ENCODE peak calls at places on chromosomes 3 and 15, in eight cellular contexts. C is cardiac muscle cell, A is epithelial cell of esophagus, O is upper lobe of right lung, Y is GM23338, H is colonic mucosa, D is HL-60, Q is AG10803. E is an unnamed sample.

GRCh38 chr3:16114381-16114916 is 60.0 kb upstream of the GALNT15 start:
- DNase-seq in C (no peak), A (no peak), O (no peak), Y (no peak), H (no peak), D (no peak), Q (peak), E (no peak)

GRCh38 chr3:162799910-162800309 is 1303.3 kb downstream of the OTOL1 start:
- DNase-seq in C (no peak), A (no peak), O (no peak), Y (peak), H (no peak), D (no peak), Q (peak), E (no peak)

GRCh38 chr3:73521936-73522335 is 102.8 kb downstream of the PDZRN3 start:
- DNase-seq in C (no peak), A (no peak), O (no peak), Y (no peak), H (peak), D (no peak), Q (no peak), E (no peak)

GRCh38 chr3:107627962-107628542 is 105.3 kb downstream of the BBX start:
- DNase-seq in C (no peak), A (no peak), O (no peak), Y (no peak), H (no peak), D (no peak), Q (no peak), E (no peak)

GRCh38 chr15:76169013-76169412 is 109.2 kb downstream of the TMEM266 start:
- DNase-seq in C (peak), A (peak), O (no peak), Y (peak), H (no peak), D (no peak), Q (no peak), E (no peak)

GRCh38 chr15:92166029-92166428 is 227.7 kb upstream of the ST8SIA2 start:
- DNase-seq in C (no peak), A (no peak), O (no peak), Y (no peak), H (no peak), D (no peak), Q (no peak), E (no peak)

GRCh38 chr3:58608648-58609047 is 31.5 kb upstream of the FAM107A start:
- DNase-seq in C (no peak), A (peak), O (no peak), Y (no peak), H (no peak), D (no peak), Q (no peak), E (no peak)

GRCh38 chr3:197030379-197031314 is 1.0 kb upstream of the MELTF start:
- DNase-seq in C (no peak), A (no peak), O (no peak), Y (peak), H (peak), D (no peak), Q (no peak), E (no peak)

GRCh38 chr15:60125334-60125733 is 121.2 kb downstream of the FOXB1 start:
- DNase-seq in C (no peak), A (no peak), O (no peak), Y (no peak), H (no peak), D (no peak), Q (no peak), E (no peak)

GRCh38 chr3:156131799-156132198 is 11.4 kb downstream of the KCNAB1 start:
- DNase-seq in C (no peak), A (no peak), O (no peak), Y (no peak), H (no peak), D (no peak), Q (no peak), E (no peak)

GRCh38 chr3:130748520-130748919 is 1.9 kb upstream of the PIK3R4 start:
- DNase-seq in C (peak), A (no peak), O (no peak), Y (no peak), H (no peak), D (no peak), Q (no peak), E (no peak)

GRCh38 chr3:126658584-126658983 is 3.7 kb upstream of the TXNRD3 start:
- DNase-seq in C (no peak), A (no peak), O (no peak), Y (no peak), H (no peak), D (no peak), Q (no peak), E (no peak)

GRCh38 chr3:126656376-126657134 is 1.6 kb upstream of the TXNRD3 start:
- DNase-seq in C (no peak), A (no peak), O (no peak), Y (no peak), H (no peak), D (no peak), Q (no peak), E (no peak)

GRCh38 chr3:126655887-126656286 is 963 bp upstream of the TXNRD3 start:
- DNase-seq in C (no peak), A (no peak), O (no peak), Y (no peak), H (no peak), D (no peak), Q (no peak), E (no peak)

GRCh38 chr3:126657901-126658300 is 3.0 kb upstream of the TXNRD3 start:
- DNase-seq in C (no peak), A (no peak), O (no peak), Y (no peak), H (no peak), D (no peak), Q (no peak), E (no peak)

DNA sequence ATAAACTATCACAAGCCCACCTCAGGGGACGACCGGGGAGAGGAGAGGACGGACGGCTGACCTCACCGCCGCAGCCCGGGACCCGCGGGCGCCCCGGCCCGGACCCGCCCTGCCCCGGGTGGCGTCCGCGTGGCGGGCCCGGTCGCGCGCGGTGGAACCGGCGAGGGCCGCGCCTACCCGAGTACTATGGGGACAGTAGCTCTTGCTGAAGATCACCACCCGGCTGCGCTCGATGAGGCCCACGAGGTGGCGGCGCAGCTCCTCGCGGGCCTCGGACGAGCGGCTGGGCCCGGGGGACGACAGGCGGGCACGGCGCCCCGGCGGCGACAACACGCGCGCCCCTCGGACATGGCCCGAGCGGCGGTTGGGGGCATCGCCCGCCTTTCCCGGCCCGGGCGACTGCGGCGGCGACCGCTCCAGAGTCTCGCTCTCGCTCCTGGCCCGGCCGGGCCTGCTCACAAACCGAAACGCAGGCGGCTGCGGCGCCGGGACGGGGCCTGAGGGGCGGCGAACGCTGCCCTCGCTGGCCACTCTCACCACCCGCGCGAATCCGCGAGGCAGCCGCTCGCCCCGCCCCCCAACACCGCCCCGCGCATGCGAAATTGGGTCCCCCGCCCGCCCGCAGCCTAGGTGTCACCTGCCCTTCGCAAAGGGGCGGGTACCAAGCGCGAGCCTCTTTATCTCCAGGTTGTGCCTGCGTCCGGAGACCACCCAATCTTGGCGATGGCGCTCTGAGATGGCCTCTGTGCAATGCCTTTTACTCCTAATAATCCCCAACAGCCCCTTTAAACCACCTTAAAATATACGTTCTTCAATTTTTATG is at the start of gene TXNRD3:
- DNase-seq in C (peak), A (peak), O (peak), Y (peak), H (peak), D (no peak), Q (peak), E (peak)
- TF ChIP-seq CTCF in C (no peak), A (no peak), O (peak), Y (peak), H (no peak), D (no peak), Q (no peak), E (no peak)

GRCh38 chr15:68783226-68784054 is 37.3 kb downstream of the ANP32A start:
- DNase-seq in C (no peak), A (peak), O (peak), Y (peak), H (peak), D (no peak), Q (no peak), E (no peak)
- TF ChIP-seq CTCF in C (peak), A (peak), O (peak), Y (peak), H (peak), D (peak), Q (peak), E (peak)

GRCh38 chr3:121995190-121996137 is 26.6 kb downstream of the ILDR1 start:
- DNase-seq in C (peak), A (peak), O (peak), Y (peak), H (peak), D (peak), Q (peak), E (peak)
- TF ChIP-seq CTCF in C (peak), A (peak), O (peak), Y (peak), H (peak), D (peak), Q (peak), E (no peak)

GRCh38 chr15:95760508-95760907 is 570.0 kb upstream of the NR2F2 start:
- DNase-seq in C (peak), A (no peak), O (no peak), Y (peak), H (no peak), D (no peak), Q (peak), E (no peak)
- TF ChIP-seq CTCF in C (no peak), A (no peak), O (no peak), Y (peak), H (no peak), D (no peak), Q (no peak), E (no peak)

GRCh38 chr3:10392244-10392643 is 71.3 kb upstream of the SEC13 start:
- DNase-seq in C (no peak), A (no peak), O (no peak), Y (peak), H (no peak), D (no peak), Q (no peak), E (no peak)
- TF ChIP-seq CTCF in C (peak), A (no peak), O (no peak), Y (peak), H (no peak), D (no peak), Q (peak), E (no peak)

GRCh38 chr15:80585544-80586018 is 109.5 kb upstream of the ABHD17C start:
- DNase-seq in C (no peak), A (peak), O (no peak), Y (peak), H (peak), D (no peak), Q (no peak), E (no peak)

GRCh38 chr15:80588801-80589200 is 106.3 kb upstream of the ABHD17C start:
- DNase-seq in C (peak), A (peak), O (no peak), Y (no peak), H (no peak), D (no peak), Q (peak), E (no peak)

GRCh38 chr15:80586141-80586540 is 109.0 kb upstream of the ABHD17C start:
- DNase-seq in C (no peak), A (peak), O (no peak), Y (no peak), H (no peak), D (no peak), Q (no peak), E (no peak)

GRCh38 chr15:80587007-80587406 is 108.1 kb upstream of the ABHD17C start:
- DNase-seq in C (no peak), A (no peak), O (no peak), Y (peak), H (no peak), D (no peak), Q (no peak), E (no peak)

DNA sequence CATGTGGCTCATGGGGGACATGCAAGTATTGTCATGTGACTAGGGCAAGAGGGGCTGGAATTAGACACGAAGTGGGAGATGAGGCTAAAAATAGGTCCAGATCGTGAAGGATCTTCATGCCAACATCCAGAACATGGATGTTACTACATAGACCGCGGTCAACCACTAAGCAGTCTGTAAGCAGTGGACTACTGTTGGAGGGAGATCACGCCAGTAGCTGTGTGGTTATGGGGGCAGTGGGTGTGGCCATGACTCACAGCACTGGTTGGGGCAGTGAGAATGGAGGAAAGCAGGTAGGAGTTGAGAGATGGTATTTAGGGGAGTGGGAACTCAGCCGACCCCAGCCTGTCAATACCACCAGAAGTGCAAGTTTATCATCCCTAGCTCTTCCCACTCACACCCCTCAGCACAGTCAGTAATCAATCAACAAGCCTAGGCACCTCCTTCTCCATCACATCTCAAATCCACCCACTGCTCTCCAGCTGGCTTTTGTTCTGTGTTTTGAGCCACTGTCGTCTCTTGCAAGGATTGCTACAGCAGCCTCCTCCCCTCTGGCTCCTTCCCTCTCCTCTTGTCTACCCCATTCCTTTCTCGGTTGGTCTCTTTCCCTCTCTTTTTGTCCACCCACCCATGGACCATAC is 107.2 kb upstream of the ABHD17C start:
- DNase-seq in C (peak), A (peak), O (no peak), Y (no peak), H (no peak), D (no peak), Q (peak), E (no peak)
- TF ChIP-seq CTCF in C (no peak), A (no peak), O (no peak), Y (no peak), H (no peak), D (no peak), Q (no peak), E (no peak)

DNA sequence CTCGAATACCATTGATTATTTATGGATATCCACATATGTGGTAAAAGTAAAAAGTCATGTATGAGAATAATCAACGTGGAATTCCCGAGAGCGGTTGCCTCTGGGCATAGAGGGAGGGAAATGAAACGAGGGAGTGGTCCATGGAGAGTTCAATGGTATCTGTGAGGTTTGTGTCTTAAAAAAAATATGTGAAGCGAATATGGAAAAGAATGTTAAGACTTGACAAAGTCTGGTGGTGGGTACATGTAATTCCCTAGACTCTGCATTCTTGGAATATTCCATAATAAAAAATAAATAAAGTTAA is 28.4 kb downstream of the FAM43A start:
- DNase-seq in C (no peak), A (no peak), O (no peak), Y (no peak), H (no peak), D (no peak), Q (no peak), E (no peak)
- TF ChIP-seq CTCF in C (no peak), A (no peak), O (no peak), Y (no peak), H (no peak), D (no peak), Q (no peak), E (no peak)

DNA sequence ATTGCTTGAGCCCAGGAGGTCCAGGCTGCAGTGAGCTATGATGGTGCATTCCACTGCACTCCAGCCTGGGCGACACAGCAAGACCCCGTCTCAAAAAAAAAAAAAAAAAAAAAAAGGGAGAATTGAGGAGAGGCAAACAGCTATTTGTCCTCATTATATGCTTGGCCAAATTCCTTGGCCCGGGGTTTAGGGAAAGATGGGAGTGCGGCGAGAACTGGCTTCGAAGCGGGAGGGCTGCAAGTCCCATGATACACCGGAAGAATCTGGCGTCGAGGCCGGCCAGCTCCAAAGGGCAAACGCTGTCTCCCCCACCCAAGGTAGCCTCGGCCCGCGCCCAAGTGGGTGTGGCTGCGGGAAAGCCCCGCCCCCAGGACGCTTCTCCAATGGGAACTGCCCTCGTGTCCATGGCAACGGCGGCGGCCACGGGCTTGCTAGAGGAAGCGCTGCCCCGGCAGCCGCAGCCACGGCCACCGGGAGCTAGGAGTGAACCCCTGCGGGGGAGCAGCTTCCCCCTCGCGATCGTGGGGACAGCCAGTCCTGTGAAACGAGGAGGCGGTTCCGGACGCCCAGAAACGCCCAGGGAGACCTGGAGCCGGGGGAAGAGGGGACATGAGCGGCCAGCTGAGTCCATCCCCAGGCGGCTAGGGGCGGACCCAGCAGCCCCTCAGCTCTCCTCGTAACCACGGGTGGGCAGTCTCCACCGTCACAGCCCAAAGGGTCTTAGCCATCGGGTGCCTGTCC is at the start of gene TTLL13:
- DNase-seq in C (peak), A (peak), O (peak), Y (peak), H (peak), D (peak), Q (peak), E (peak)
- TF ChIP-seq CTCF in C (peak), A (no peak), O (no peak), Y (no peak), H (no peak), D (no peak), Q (no peak), E (no peak)

E was measured in mesothelial cell of epicardium.